ENCODE peak calls at places on chromosomes 1 and 21, in seven cellular contexts. B is omental fat pad; P is IMR-90; C is pancreas; I is CD8-positive, alpha-beta T cell; E is A673; W is GM23338. N is an unnamed sample.

GRCh38 chr1:2968471-2968881 is 52.8 kb upstream of the ACTRT2 start:
- DNase-seq in W (peak; percentile 9), C (peak; percentile 45), P (no peak), E (no peak), I (no peak), B (no peak), N (no peak)

GRCh38 chr1:92709738-92710137 is 75.2 kb downstream of the EVI5 start:
- DNase-seq in E (peak; percentile 14), B (no peak), W (peak; percentile 69), C (peak; percentile 68), P (peak; percentile 91), I (no peak), N (no peak)

GRCh38 chr21:41665766-41666595 is 100.9 kb downstream of the RIPK4 start:
- DNase-seq in B (no peak), E (no peak), P (no peak), I (no peak), W (no peak), C (no peak), N (no peak)

GRCh38 chr1:27571439-27572018 is 32.4 kb downstream of the AHDC1 start:
- DNase-seq in P (no peak), C (peak; percentile 60), E (no peak), B (no peak), W (peak; percentile 68), I (no peak), N (no peak)

GRCh38 chr1:113153116-113153803 is 80.3 kb downstream of the LRIG2 start:
- DNase-seq in C (no peak), E (no peak), W (no peak), B (no peak), I (no peak), P (no peak), N (no peak)

GRCh38 chr1:197066277-197066676 is 783 bp downstream of the F13B start:
- DNase-seq in C (no peak), I (no peak), W (no peak), P (no peak), E (no peak), B (no peak), N (no peak)

GRCh38 chr1:219954736-219955421 is 26.5 kb upstream of the SLC30A10 start:
- DNase-seq in P (no peak), W (no peak), C (no peak), B (no peak), I (no peak), E (no peak), N (no peak)

GRCh38 chr1:101259744-101260148 is 22.9 kb downstream of the S1PR1 start:
- DNase-seq in W (no peak), B (no peak), P (peak; percentile 75), I (no peak), C (no peak), E (no peak), N (no peak)

GRCh38 chr1:152777510-152778137 is 2.7 kb downstream of the LCE1F start:
- DNase-seq in W (peak; percentile 81), I (no peak), E (peak; percentile 42), B (no peak), C (no peak), P (no peak), N (no peak)

GRCh38 chr1:11797525-11798216 is 8.1 kb downstream of the MTHFR start:
- DNase-seq in I (no peak), B (no peak), E (no peak), W (no peak), C (peak; percentile 60), P (peak; percentile 51), N (no peak)

GRCh38 chr1:153231363-153231762 is 14.0 kb downstream of the PRR9 start:
- DNase-seq in P (no peak), B (no peak), I (no peak), W (no peak), E (no peak), C (no peak), N (no peak)

GRCh38 chr1:42928859-42929258 is 29.8 kb downstream of the SLC2A1 start:
- DNase-seq in I (no peak), B (no peak), W (no peak), C (no peak), P (no peak), E (no peak), N (peak; percentile 10)

GRCh38 chr21:31110430-31110829 is 72.2 kb upstream of the KRTAP19-8 start:
- DNase-seq in C (no peak), P (no peak), W (no peak), I (no peak), E (no peak), B (no peak), N (no peak)

GRCh38 chr1:231206856-231207255 is 34.2 kb upstream of the GNPAT start:
- DNase-seq in C (no peak), E (no peak), B (no peak), I (no peak), W (peak; percentile 28), P (no peak), N (no peak)

GRCh38 chr1:90717665-90718410 is 736 bp upstream of the BARHL2 start:
- DNase-seq in B (no peak), P (peak; percentile 5), I (no peak), W (peak; percentile 89), E (peak; percentile 97), C (no peak), N (peak; percentile 28)

GRCh38 chr21:44779417-44780139 is 22.0 kb downstream of the UBE2G2 start:
- DNase-seq in C (no peak), P (no peak), B (no peak), I (no peak), W (no peak), E (peak; percentile 52), N (no peak)

GRCh38 chr1:24283326-24284155 is 35.6 kb upstream of the GRHL3 start:
- DNase-seq in I (no peak), W (no peak), C (no peak), E (no peak), B (no peak), P (peak; percentile 86), N (no peak)

GRCh38 chr1:28160677-28161328 is 15.7 kb downstream of the PTAFR start:
- DNase-seq in B (no peak), P (peak; percentile 90), E (no peak), C (no peak), I (no peak), W (no peak), N (no peak)

GRCh38 chr1:100866041-100866900 is 28.4 kb downstream of the EXTL2 start:
- DNase-seq in P (peak; percentile 70), W (peak; percentile 29), C (no peak), E (peak; percentile 40), B (no peak), I (no peak), N (peak; percentile 15)

GRCh38 chr21:26096972-26097371 is 73.6 kb downstream of the APP start:
- DNase-seq in C (no peak), I (no peak), P (no peak), W (no peak), B (no peak), E (no peak), N (no peak)

GRCh38 chr1:231702804-231703203 is 76.2 kb downstream of the DISC1 start:
- DNase-seq in W (no peak), C (no peak), P (peak; percentile 65), B (no peak), I (no peak), E (no peak), N (no peak)

GRCh38 chr21:38806942-38807284 is 1.2 kb downstream of the ETS2 start:
- DNase-seq in P (peak; percentile 49), I (no peak), B (no peak), W (no peak), E (peak; percentile 49), C (no peak), N (no peak)

GRCh38 chr1:150365945-150366344 is 2.0 kb downstream of the RPRD2 start:
- DNase-seq in C (no peak), I (no peak), B (no peak), P (peak; percentile 23), W (no peak), E (peak; percentile 31), N (no peak)

GRCh38 chr1:96492236-96492635 is 229.3 kb upstream of the PTBP2 start:
- DNase-seq in B (no peak), W (peak; percentile 37), E (no peak), P (peak; percentile 72), I (no peak), C (no peak), N (no peak)

GRCh38 chr1:31372961-31373896 is at the start of gene FABP3:
- DNase-seq in W (peak; percentile 97), P (peak; percentile 51), I (peak; percentile 50), C (peak; percentile 67), B (no peak), E (peak; percentile 52), N (peak; percentile 73)

GRCh38 chr1:246122071-246122470 is 385.0 kb downstream of the SMYD3 start:
- DNase-seq in E (no peak), I (no peak), P (no peak), W (no peak), B (no peak), C (no peak), N (no peak)

GRCh38 chr1:246114369-246114768 is 392.7 kb downstream of the SMYD3 start:
- DNase-seq in C (no peak), B (no peak), E (no peak), W (peak; percentile 23), I (no peak), P (no peak), N (no peak)

GRCh38 chr1:246121533-246121932 is 385.5 kb downstream of the SMYD3 start:
- DNase-seq in C (no peak), P (peak; percentile 28), B (no peak), E (no peak), W (no peak), I (no peak), N (no peak)

GRCh38 chr1:246113555-246114095 is 393.5 kb downstream of the SMYD3 start:
- DNase-seq in E (no peak), B (no peak), C (no peak), P (peak; percentile 16), I (no peak), W (no peak), N (no peak)

GRCh38 chr1:246117066-246117791 is 389.9 kb downstream of the SMYD3 start:
- DNase-seq in W (peak; percentile 72), E (peak; percentile 40), I (peak; percentile 51), P (peak; percentile 64), B (no peak), C (peak; percentile 65), N (peak; percentile 52)
- TF ChIP-seq CTCF in W (peak; percentile 65), E (peak; percentile 49), I (peak; percentile 52), P (peak; percentile 55), B (no peak), C (peak; percentile 45), N (peak; percentile 23)

GRCh38 chr21:24188511-24188910 is 1418.8 kb downstream of the MRPL39 start:
- DNase-seq in C (no peak), E (no peak), I (no peak), W (no peak), B (no peak), P (peak; percentile 57), N (no peak)
- TF ChIP-seq CTCF in C (no peak), E (no peak), I (no peak), W (no peak), B (no peak), P (no peak), N (no peak)

GRCh38 chr1:235599536-235599935 is 50.0 kb downstream of the GNG4 start:
- DNase-seq in E (no peak), C (no peak), P (no peak), B (no peak), I (no peak), W (peak; percentile 19), N (no peak)
- TF ChIP-seq CTCF in E (no peak), C (no peak), P (no peak), B (no peak), I (no peak), W (no peak), N (no peak)

DNA sequence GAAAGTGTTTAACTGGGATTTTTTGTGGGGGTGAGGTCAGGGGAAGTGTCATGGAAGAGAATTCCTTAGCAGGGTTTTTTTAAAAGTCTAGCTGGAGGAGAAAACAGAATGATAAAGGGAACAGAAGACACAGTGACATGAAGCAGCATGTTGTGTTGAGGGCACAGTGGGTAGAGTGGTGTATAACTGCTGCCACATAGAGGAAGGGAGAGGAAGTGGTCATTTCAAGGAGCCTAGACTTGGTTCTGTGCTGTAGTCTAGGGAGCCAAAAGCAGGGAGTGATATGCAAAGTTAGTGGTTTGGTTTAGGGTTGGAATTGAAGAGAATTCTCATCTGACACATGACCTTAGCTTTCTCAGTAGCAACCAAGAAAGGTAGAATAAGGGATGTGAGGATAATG is 10.2 kb downstream of the EEIG2 start:
- DNase-seq in W (peak; percentile 64), B (no peak), E (peak; percentile 71), I (no peak), P (peak; percentile 6), C (no peak), N (peak; percentile 38)
- TF ChIP-seq CTCF in W (peak; percentile 77), B (no peak), E (peak; percentile 68), I (peak; percentile 57), P (peak; percentile 34), C (peak; percentile 16), N (peak; percentile 40)

N was measured in GM13976.